ENCODE peak calls at places on chromosomes 12 and 14, in six cellular contexts. F, H, C, V, R and W are unnamed samples.

GRCh38 chr12:53207042-53207441 is at the start of gene ITGB7:
- DNase-seq in F (no peak), H (no peak), C (peak; percentile 52), V (no peak), R (no peak), W (peak; percentile 69)

GRCh38 chr14:77459072-77459723 is 1.3 kb downstream of the AHSA1 start:
- DNase-seq in F (peak; percentile 30), H (peak; percentile 45), C (peak; percentile 43), V (peak; percentile 42), R (peak; percentile 69), W (peak; percentile 30)

GRCh38 chr12:1318327-1319031 is 275.9 kb downstream of the FBXL14 start:
- DNase-seq in F (peak; percentile 26), H (no peak), C (no peak), V (peak; percentile 60), R (no peak), W (no peak)

GRCh38 chr12:106308611-106309010 is 6.1 kb downstream of the TCP11L2 start:
- DNase-seq in F (no peak), H (no peak), C (no peak), V (no peak), R (no peak), W (no peak)

GRCh38 chr12:73599268-73599667 is 938.4 kb upstream of the ATXN7L3B start:
- DNase-seq in F (no peak), H (no peak), C (no peak), V (no peak), R (no peak), W (no peak)

GRCh38 chr12:15796493-15797141 is 7.4 kb upstream of the EPS8 start:
- DNase-seq in F (no peak), H (no peak), C (no peak), V (no peak), R (no peak), W (no peak)

GRCh38 chr12:43914923-43915468 is 79.1 kb downstream of the TMEM117 start:
- DNase-seq in F (no peak), H (no peak), C (no peak), V (no peak), R (no peak), W (no peak)

GRCh38 chr12:49552014-49552413 is 13.2 kb downstream of the KCNH3 start:
- DNase-seq in F (no peak), H (no peak), C (no peak), V (no peak), R (peak; percentile 77), W (no peak)

GRCh38 chr12:34046570-34046969 is 24.3 kb downstream of the ALG10 start:
- DNase-seq in F (no peak), H (no peak), C (no peak), V (no peak), R (no peak), W (no peak)

GRCh38 chr14:96594961-96595360 is 92.8 kb downstream of the PAPOLA start:
- DNase-seq in F (no peak), H (no peak), C (no peak), V (no peak), R (no peak), W (no peak)

GRCh38 chr12:29681996-29682534 is 101.7 kb downstream of the TMTC1 start:
- DNase-seq in F (no peak), H (no peak), C (no peak), V (no peak), R (no peak), W (no peak)

GRCh38 chr12:49706351-49707126 is 666 bp downstream of the FMNL3 start:
- DNase-seq in F (peak; percentile 69), H (no peak), C (no peak), V (peak; percentile 20), R (peak; percentile 50), W (peak; percentile 49)

GRCh38 chr14:56501909-56502530 is 77.6 kb upstream of the TMEM260 start:
- DNase-seq in F (no peak), H (no peak), C (no peak), V (no peak), R (no peak), W (no peak)

GRCh38 chr12:132244724-132245295 is 84.6 kb downstream of the GALNT9 start:
- DNase-seq in F (no peak), H (no peak), C (no peak), V (no peak), R (no peak), W (no peak)

GRCh38 chr12:95637471-95638155 is 86.3 kb upstream of the USP44 start:
- DNase-seq in F (no peak), H (no peak), C (no peak), V (no peak), R (no peak), W (no peak)